ENCODE peak calls at places on chromosomes 3 and 15, in five cellular contexts. One of them, this sample, is unnamed.
A peak's percentile ranks its signal among the peaks of the same experiment; 100 is the strongest.

GRCh38 chr15:90478981-90479481 is 50.7 kb upstream of the CRTC3 start:
- DNase-seq in A549: no peak
- DNase-seq in GM23248: no peak
- DNase-seq in neural progenitor cell: no peak
- DNase-seq in cardiac muscle cell: no peak
- DNase-seq in this sample: no peak

GRCh38 chr3:70737656-70738309 is 425.3 kb upstream of the MDFIC2 start:
- DNase-seq in GM23248: no peak
- DNase-seq in neural progenitor cell: no peak
- DNase-seq in cardiac muscle cell: peak; percentile 9
- DNase-seq in A549: no peak
- DNase-seq in this sample: no peak

GRCh38 chr3:184737641-184738518 is 26.0 kb upstream of the MAGEF1 start:
- DNase-seq in neural progenitor cell: no peak
- DNase-seq in cardiac muscle cell: peak; percentile 85
- DNase-seq in GM23248: peak; percentile 91
- DNase-seq in A549: no peak
- DNase-seq in this sample: peak; percentile 59

GRCh38 chr15:93245616-93246122 is 156.7 kb upstream of the RGMA start:
- DNase-seq in A549: no peak
- DNase-seq in neural progenitor cell: no peak
- DNase-seq in GM23248: no peak
- DNase-seq in cardiac muscle cell: no peak
- DNase-seq in this sample: no peak

GRCh38 chr3:148366743-148367410 is 330.8 kb upstream of the AGTR1 start:
- DNase-seq in neural progenitor cell: no peak
- DNase-seq in GM23248: peak; percentile 55
- DNase-seq in cardiac muscle cell: peak; percentile 19
- DNase-seq in A549: peak; percentile 4
- DNase-seq in this sample: no peak

GRCh38 chr15:82952156-82953081 is at the start of gene HOMER2:
- DNase-seq in cardiac muscle cell: peak; percentile 24
- DNase-seq in A549: peak; percentile 57
- DNase-seq in neural progenitor cell: peak; percentile 79
- DNase-seq in GM23248: peak; percentile 69
- DNase-seq in this sample: no peak

GRCh38 chr15:58547628-58548307 is 116.0 kb downstream of the LIPC start:
- DNase-seq in cardiac muscle cell: no peak
- DNase-seq in A549: no peak
- DNase-seq in GM23248: no peak
- DNase-seq in neural progenitor cell: no peak
- DNase-seq in this sample: no peak

GRCh38 chr15:66172339-66172980 is 81.1 kb downstream of the MEGF11 start:
- DNase-seq in neural progenitor cell: no peak
- DNase-seq in cardiac muscle cell: no peak
- DNase-seq in GM23248: no peak
- DNase-seq in A549: no peak
- DNase-seq in this sample: no peak

GRCh38 chr3:195405646-195406045 is 37.2 kb downstream of the ACAP2 start:
- DNase-seq in neural progenitor cell: no peak
- DNase-seq in A549: no peak
- DNase-seq in GM23248: no peak
- DNase-seq in cardiac muscle cell: no peak
- DNase-seq in this sample: no peak

GRCh38 chr3:48623851-48624547 is 2.4 kb upstream of the TMEM89 start:
- DNase-seq in A549: no peak
- DNase-seq in neural progenitor cell: no peak
- DNase-seq in GM23248: no peak
- DNase-seq in cardiac muscle cell: no peak
- DNase-seq in this sample: no peak

GRCh38 chr15:63232943-63233342 is 43.5 kb downstream of the RAB8B start:
- DNase-seq in neural progenitor cell: no peak
- DNase-seq in cardiac muscle cell: peak; percentile 75
- DNase-seq in GM23248: peak; percentile 30
- DNase-seq in A549: no peak
- DNase-seq in this sample: no peak

GRCh38 chr15:63192604-63193206 is 3.3 kb downstream of the RAB8B start:
- DNase-seq in GM23248: no peak
- DNase-seq in cardiac muscle cell: no peak
- DNase-seq in neural progenitor cell: no peak
- DNase-seq in A549: no peak
- DNase-seq in this sample: no peak

GRCh38 chr3:32780071-32780734 is 37.6 kb upstream of the TRIM71 start:
- DNase-seq in GM23248: no peak
- DNase-seq in A549: no peak
- DNase-seq in cardiac muscle cell: no peak
- DNase-seq in neural progenitor cell: peak; percentile 26
- DNase-seq in this sample: no peak

GRCh38 chr3:182710557-182711157 is 82.6 kb upstream of the ATP11B start:
- DNase-seq in cardiac muscle cell: peak; percentile 41
- DNase-seq in GM23248: peak; percentile 54
- DNase-seq in A549: peak; percentile 36
- DNase-seq in neural progenitor cell: peak; percentile 37
- DNase-seq in this sample: no peak

GRCh38 chr15:67762610-67763368 is 62.5 kb upstream of the SKOR1 start:
- DNase-seq in neural progenitor cell: no peak
- DNase-seq in GM23248: peak; percentile 76
- DNase-seq in A549: no peak
- DNase-seq in cardiac muscle cell: no peak
- DNase-seq in this sample: no peak

GRCh38 chr3:150627557-150627956 is 24.4 kb downstream of the SELENOT start:
- DNase-seq in neural progenitor cell: no peak
- DNase-seq in cardiac muscle cell: peak; percentile 81
- DNase-seq in A549: no peak
- DNase-seq in GM23248: no peak
- DNase-seq in this sample: no peak

GRCh38 chr15:65935391-65935790 is 66.1 kb downstream of the RAB11A start:
- DNase-seq in A549: no peak
- DNase-seq in neural progenitor cell: no peak
- DNase-seq in cardiac muscle cell: no peak
- DNase-seq in GM23248: no peak
- DNase-seq in this sample: no peak

GRCh38 chr3:119898478-119899177 is 116.7 kb downstream of the NR1I2 start:
- DNase-seq in A549: no peak
- DNase-seq in neural progenitor cell: no peak
- DNase-seq in GM23248: peak; percentile 79
- DNase-seq in cardiac muscle cell: no peak
- DNase-seq in this sample: no peak

GRCh38 chr3:40504636-40505430 is 1.0 kb upstream of the ZNF620 start:
- DNase-seq in neural progenitor cell: no peak
- DNase-seq in GM23248: peak; percentile 98
- DNase-seq in cardiac muscle cell: peak; percentile 96
- DNase-seq in A549: no peak
- DNase-seq in this sample: peak; percentile 75

GRCh38 chr3:43161684-43162512 is 56.0 kb upstream of the POMGNT2 start:
- DNase-seq in A549: no peak
- DNase-seq in GM23248: peak; percentile 70
- DNase-seq in neural progenitor cell: peak; percentile 34
- DNase-seq in cardiac muscle cell: peak; percentile 76
- DNase-seq in this sample: no peak

GRCh38 chr3:4113811-4114522 is 189.2 kb upstream of the SETMAR start:
- DNase-seq in cardiac muscle cell: no peak
- DNase-seq in A549: no peak
- DNase-seq in GM23248: no peak
- DNase-seq in neural progenitor cell: no peak
- DNase-seq in this sample: no peak

GRCh38 chr15:91946075-91946474 is 92.6 kb downstream of the SLCO3A1 start:
- DNase-seq in A549: no peak
- DNase-seq in GM23248: no peak
- DNase-seq in neural progenitor cell: no peak
- DNase-seq in cardiac muscle cell: no peak
- DNase-seq in this sample: no peak

GRCh38 chr3:138724433-138724832 is 110.3 kb downstream of the PIK3CB start:
- DNase-seq in neural progenitor cell: peak; percentile 33
- DNase-seq in GM23248: no peak
- DNase-seq in cardiac muscle cell: no peak
- DNase-seq in A549: no peak
- DNase-seq in this sample: no peak

GRCh38 chr15:68176601-68177000 is 28.5 kb downstream of the CALML4 start:
- DNase-seq in A549: no peak
- DNase-seq in GM23248: peak; percentile 41
- DNase-seq in neural progenitor cell: no peak
- DNase-seq in cardiac muscle cell: no peak
- DNase-seq in this sample: no peak

GRCh38 chr15:31238906-31239305 is 87.7 kb upstream of the KLF13 start:
- DNase-seq in cardiac muscle cell: no peak
- DNase-seq in A549: no peak
- DNase-seq in neural progenitor cell: no peak
- DNase-seq in GM23248: no peak
- DNase-seq in this sample: no peak

GRCh38 chr3:149790265-149790664 is 2.1 kb downstream of the ANKUB1 start:
- DNase-seq in neural progenitor cell: no peak
- DNase-seq in A549: no peak
- DNase-seq in cardiac muscle cell: no peak
- DNase-seq in GM23248: peak; percentile 67
- DNase-seq in this sample: no peak

GRCh38 chr3:119529883-119530282 is 29.5 kb downstream of the CD80 start:
- DNase-seq in A549: no peak
- DNase-seq in neural progenitor cell: no peak
- DNase-seq in GM23248: peak; percentile 69
- DNase-seq in cardiac muscle cell: peak; percentile 45
- DNase-seq in this sample: no peak

GRCh38 chr3:124277516-124277890 is 285.6 kb upstream of the ROPN1 start:
- DNase-seq in cardiac muscle cell: peak; percentile 82
- DNase-seq in A549: no peak
- DNase-seq in neural progenitor cell: no peak
- DNase-seq in GM23248: peak; percentile 41
- DNase-seq in this sample: peak; percentile 79

GRCh38 chr15:74453925-74454763 is 6.8 kb downstream of the UBL7 start:
- DNase-seq in GM23248: peak; percentile 41
- DNase-seq in cardiac muscle cell: no peak
- DNase-seq in A549: no peak
- DNase-seq in neural progenitor cell: no peak
- DNase-seq in this sample: no peak

DNA sequence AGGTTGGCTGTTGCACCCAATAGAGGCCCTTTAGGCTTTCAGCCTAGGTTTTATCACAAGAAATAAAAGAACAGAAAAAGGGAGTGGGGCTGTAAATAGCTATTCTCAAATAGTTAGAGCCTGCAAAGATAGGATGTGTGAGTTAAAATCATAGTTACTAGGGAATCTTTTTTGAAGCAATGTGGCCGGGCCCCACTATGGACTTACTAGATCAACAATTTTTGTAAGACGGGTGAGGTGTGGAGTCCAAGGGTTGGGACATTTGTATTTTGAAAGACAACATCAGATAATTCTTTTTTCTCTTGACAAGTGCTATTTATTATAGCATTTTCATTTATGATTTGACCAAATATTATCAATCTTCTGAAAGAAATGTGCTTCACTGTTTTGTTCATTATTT is 5.8 kb downstream of the NECTIN3 start:
- DNase-seq in neural progenitor cell: no peak
- DNase-seq in GM23248: no peak
- DNase-seq in cardiac muscle cell: no peak
- DNase-seq in A549: no peak
- DNase-seq in this sample: no peak
- H3K4me1 ChIP-seq in neural progenitor cell: peaks cover 56% of the 10 kb centered on the region
- H3K4me1 ChIP-seq in GM23248: peaks cover 48% of the 10 kb centered on the region
- H3K4me1 ChIP-seq in cardiac muscle cell: peaks cover 47% of the 10 kb centered on the region
- H3K4me1 ChIP-seq in A549: peaks cover 72% of the 10 kb centered on the region
- H3K4me1 ChIP-seq in this sample: no peaks in the 10 kb centered on the region

GRCh38 chr3:180531303-180532278 is 70.4 kb upstream of the TTC14 start:
- DNase-seq in GM23248: no peak
- DNase-seq in neural progenitor cell: no peak
- DNase-seq in cardiac muscle cell: no peak
- DNase-seq in A549: no peak
- DNase-seq in this sample: no peak

GRCh38 chr3:180538493-180538892 is 63.5 kb upstream of the TTC14 start:
- DNase-seq in GM23248: no peak
- DNase-seq in neural progenitor cell: no peak
- DNase-seq in cardiac muscle cell: no peak
- DNase-seq in A549: no peak
- DNase-seq in this sample: no peak

GRCh38 chr3:180529778-180530177 is 72.2 kb upstream of the TTC14 start:
- DNase-seq in A549: no peak
- DNase-seq in cardiac muscle cell: no peak
- DNase-seq in neural progenitor cell: no peak
- DNase-seq in GM23248: no peak
- DNase-seq in this sample: no peak

GRCh38 chr3:180528843-180529242 is 73.1 kb upstream of the TTC14 start:
- DNase-seq in GM23248: no peak
- DNase-seq in cardiac muscle cell: no peak
- DNase-seq in neural progenitor cell: no peak
- DNase-seq in A549: no peak
- DNase-seq in this sample: no peak

GRCh38 chr3:180534828-180535227 is 67.1 kb upstream of the TTC14 start:
- DNase-seq in A549: no peak
- DNase-seq in cardiac muscle cell: no peak
- DNase-seq in GM23248: no peak
- DNase-seq in neural progenitor cell: no peak
- DNase-seq in this sample: no peak
- H3K9me3 ChIP-seq in A549: no peaks in the 10 kb centered on the region
- H3K9me3 ChIP-seq in cardiac muscle cell: no peaks in the 10 kb centered on the region
- H3K9me3 ChIP-seq in GM23248: no peaks in the 10 kb centered on the region
- H3K9me3 ChIP-seq in neural progenitor cell: no peaks in the 10 kb centered on the region
- H3K9me3 ChIP-seq in this sample: no peaks in the 10 kb centered on the region

GRCh38 chr15:80888846-80889245 is 100.8 kb downstream of the MESD start:
- DNase-seq in neural progenitor cell: no peak
- DNase-seq in cardiac muscle cell: no peak
- DNase-seq in GM23248: no peak
- DNase-seq in A549: no peak
- DNase-seq in this sample: no peak
- H3K4me1 ChIP-seq in neural progenitor cell: peaks cover 8% of the 10 kb centered on the region
- H3K4me1 ChIP-seq in cardiac muscle cell: no peaks in the 10 kb centered on the region
- H3K4me1 ChIP-seq in GM23248: peaks cover 18% of the 10 kb centered on the region
- H3K4me1 ChIP-seq in A549: peaks cover 18% of the 10 kb centered on the region
- H3K4me1 ChIP-seq in this sample: no peaks in the 10 kb centered on the region

GRCh38 chr3:44504566-44504965 is 27.1 kb upstream of the ZNF445 start:
- DNase-seq in A549: no peak
- DNase-seq in cardiac muscle cell: no peak
- DNase-seq in neural progenitor cell: no peak
- DNase-seq in GM23248: no peak
- DNase-seq in this sample: no peak

GRCh38 chr3:44506961-44507360 is 29.5 kb upstream of the ZNF445 start:
- DNase-seq in cardiac muscle cell: no peak
- DNase-seq in neural progenitor cell: no peak
- DNase-seq in GM23248: no peak
- DNase-seq in A549: no peak
- DNase-seq in this sample: no peak

GRCh38 chr3:44499149-44499898 is 21.9 kb upstream of the ZNF445 start:
- DNase-seq in A549: no peak
- DNase-seq in cardiac muscle cell: no peak
- DNase-seq in GM23248: no peak
- DNase-seq in neural progenitor cell: no peak
- DNase-seq in this sample: no peak

GRCh38 chr3:44506556-44506955 is 29.1 kb upstream of the ZNF445 start:
- DNase-seq in cardiac muscle cell: no peak
- DNase-seq in GM23248: no peak
- DNase-seq in neural progenitor cell: no peak
- DNase-seq in A549: no peak
- DNase-seq in this sample: no peak

DNA sequence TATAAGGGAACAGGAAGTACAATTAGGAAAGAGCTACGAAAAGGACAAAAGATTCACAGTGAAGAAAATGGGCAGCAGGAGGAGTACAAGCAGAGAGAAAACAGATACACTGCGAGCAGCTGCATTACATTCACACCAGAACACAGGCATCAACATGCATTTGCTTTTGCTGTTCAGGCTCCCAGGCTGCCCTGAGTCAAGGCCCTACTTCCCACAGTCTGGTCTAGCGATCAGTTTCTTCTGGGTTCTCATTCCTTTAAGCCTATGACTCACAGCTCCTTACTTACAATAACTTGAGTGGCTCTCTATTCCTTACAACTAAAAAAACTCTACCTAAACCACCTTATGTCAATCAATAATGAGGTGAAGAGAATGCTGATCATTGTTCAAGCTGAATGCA is 24.5 kb upstream of the ZNF445 start:
- DNase-seq in neural progenitor cell: no peak
- DNase-seq in A549: no peak
- DNase-seq in GM23248: no peak
- DNase-seq in cardiac muscle cell: no peak
- DNase-seq in this sample: no peak
- H3K9me3 ChIP-seq in neural progenitor cell: peaks cover 20% of the 10 kb centered on the region
- H3K9me3 ChIP-seq in A549: peaks cover 66% of the 10 kb centered on the region
- H3K9me3 ChIP-seq in GM23248: no peaks in the 10 kb centered on the region
- H3K9me3 ChIP-seq in cardiac muscle cell: no peaks in the 10 kb centered on the region
- H3K9me3 ChIP-seq in this sample: peaks cover 17% of the 10 kb centered on the region